ENCODE peak calls at places on chromosomes 16 and 17, in four cellular contexts. One of them, this sample, is unnamed.

GRCh38 chr16:787261-787966 is 767 bp downstream of the RPUSD1 start:
- DNase-seq in AG04450: no peak
- DNase-seq in foreskin fibroblast: no peak
- DNase-seq in T follicular helper cell: no peak
- DNase-seq in this sample: no peak

GRCh38 chr17:12296120-12296727 is 275.5 kb downstream of the MAP2K4 start:
- DNase-seq in AG04450: peak
- DNase-seq in foreskin fibroblast: no peak
- DNase-seq in T follicular helper cell: no peak
- DNase-seq in this sample: no peak

GRCh38 chr17:40615295-40615988 is 32.2 kb downstream of the SMARCE1 start:
- DNase-seq in AG04450: no peak
- DNase-seq in foreskin fibroblast: peak
- DNase-seq in T follicular helper cell: peak
- DNase-seq in this sample: peak

GRCh38 chr17:63293310-63293709 is 152.8 kb downstream of the CYB561 start:
- DNase-seq in AG04450: no peak
- DNase-seq in foreskin fibroblast: peak
- DNase-seq in T follicular helper cell: no peak
- DNase-seq in this sample: no peak

GRCh38 chr17:78342438-78343098 is 17.3 kb downstream of the SOCS3 start:
- DNase-seq in AG04450: no peak
- DNase-seq in foreskin fibroblast: peak
- DNase-seq in T follicular helper cell: no peak
- DNase-seq in this sample: no peak

GRCh38 chr17:75267403-75268232 is 3.4 kb downstream of the MIF4GD start:
- DNase-seq in AG04450: no peak
- DNase-seq in foreskin fibroblast: no peak
- DNase-seq in T follicular helper cell: no peak
- DNase-seq in this sample: no peak

GRCh38 chr17:43393944-43394482 is 4.8 kb upstream of the ARL4D start:
- DNase-seq in AG04450: peak
- DNase-seq in foreskin fibroblast: peak
- DNase-seq in T follicular helper cell: peak
- DNase-seq in this sample: peak

GRCh38 chr17:38504216-38504615 is 76.0 kb downstream of the ARHGAP23 start:
- DNase-seq in AG04450: no peak
- DNase-seq in foreskin fibroblast: no peak
- DNase-seq in T follicular helper cell: no peak
- DNase-seq in this sample: no peak

GRCh38 chr17:71023631-71024030 is 854.3 kb downstream of the KCNJ2 start:
- DNase-seq in AG04450: no peak
- DNase-seq in foreskin fibroblast: no peak
- DNase-seq in T follicular helper cell: no peak
- DNase-seq in this sample: no peak

GRCh38 chr16:31265329-31266245 is 5.8 kb downstream of the ITGAM start:
- DNase-seq in AG04450: no peak
- DNase-seq in foreskin fibroblast: no peak
- DNase-seq in T follicular helper cell: no peak
- DNase-seq in this sample: peak

GRCh38 chr16:19137201-19137601 is 23.4 kb downstream of the ITPRIPL2 start:
- DNase-seq in AG04450: no peak
- DNase-seq in foreskin fibroblast: no peak
- DNase-seq in T follicular helper cell: no peak
- DNase-seq in this sample: no peak

GRCh38 chr16:20868890-20869289 is 31.3 kb downstream of the DCUN1D3 start:
- DNase-seq in AG04450: no peak
- DNase-seq in foreskin fibroblast: peak
- DNase-seq in T follicular helper cell: no peak
- DNase-seq in this sample: no peak

GRCh38 chr17:41496803-41497484 is 7.2 kb upstream of the KRT36 start:
- DNase-seq in AG04450: peak
- DNase-seq in foreskin fibroblast: peak
- DNase-seq in T follicular helper cell: peak
- DNase-seq in this sample: no peak

GRCh38 chr16:15715221-15715620 is 65.2 kb downstream of the NDE1 start:
- DNase-seq in AG04450: no peak
- DNase-seq in foreskin fibroblast: no peak
- DNase-seq in T follicular helper cell: no peak
- DNase-seq in this sample: no peak

GRCh38 chr17:64777413-64778101 is 115.5 kb upstream of the SMURF2 start:
- DNase-seq in AG04450: no peak
- DNase-seq in foreskin fibroblast: no peak
- DNase-seq in T follicular helper cell: no peak
- DNase-seq in this sample: no peak

GRCh38 chr17:7842380-7842949 is 8.4 kb downstream of the KDM6B start:
- DNase-seq in AG04450: peak
- DNase-seq in foreskin fibroblast: peak
- DNase-seq in T follicular helper cell: peak
- DNase-seq in this sample: peak

GRCh38 chr16:87951550-87952538 is 610 bp downstream of the BANP start:
- DNase-seq in AG04450: no peak
- DNase-seq in foreskin fibroblast: no peak
- DNase-seq in T follicular helper cell: no peak
- DNase-seq in this sample: peak

GRCh38 chr17:17205368-17206148 is 575 bp downstream of the PLD6 start:
- DNase-seq in AG04450: no peak
- DNase-seq in foreskin fibroblast: peak
- DNase-seq in T follicular helper cell: peak
- DNase-seq in this sample: peak

GRCh38 chr16:12390074-12390473 is 413.5 kb downstream of the SNX29 start:
- DNase-seq in AG04450: peak
- DNase-seq in foreskin fibroblast: no peak
- DNase-seq in T follicular helper cell: no peak
- DNase-seq in this sample: no peak

GRCh38 chr17:49994085-49995054 is 654 bp downstream of the DLX3 start:
- DNase-seq in AG04450: no peak
- DNase-seq in foreskin fibroblast: no peak
- DNase-seq in T follicular helper cell: no peak
- DNase-seq in this sample: no peak

GRCh38 chr17:78875738-78876597 is 27.0 kb downstream of the CEP295NL start:
- DNase-seq in AG04450: no peak
- DNase-seq in foreskin fibroblast: peak
- DNase-seq in T follicular helper cell: no peak
- DNase-seq in this sample: no peak

GRCh38 chr16:47060596-47060995 is 83.1 kb downstream of the NETO2 start:
- DNase-seq in AG04450: no peak
- DNase-seq in foreskin fibroblast: no peak
- DNase-seq in T follicular helper cell: no peak
- DNase-seq in this sample: no peak

GRCh38 chr16:27984121-27984520 is 79.4 kb downstream of the GSG1L start:
- DNase-seq in AG04450: no peak
- DNase-seq in foreskin fibroblast: no peak
- DNase-seq in T follicular helper cell: no peak
- DNase-seq in this sample: no peak

GRCh38 chr17:77864234-77865108 is 94.0 kb upstream of the TNRC6C start:
- DNase-seq in AG04450: no peak
- DNase-seq in foreskin fibroblast: no peak
- DNase-seq in T follicular helper cell: no peak
- DNase-seq in this sample: no peak

GRCh38 chr17:82598256-82599011 is 49.8 kb downstream of the WDR45B start:
- DNase-seq in AG04450: no peak
- DNase-seq in foreskin fibroblast: peak
- DNase-seq in T follicular helper cell: no peak
- DNase-seq in this sample: no peak

GRCh38 chr16:61471737-61472136 is 564.5 kb downstream of the CDH8 start:
- DNase-seq in AG04450: no peak
- DNase-seq in foreskin fibroblast: no peak
- DNase-seq in T follicular helper cell: no peak
- DNase-seq in this sample: no peak

This sample was measured in effector CD8-positive, alpha-beta T cell.